ENCODE peak calls at places on chromosomes 7 and 10, in six cellular contexts. J, P, X, V, S and E are unnamed samples.
A peak's percentile ranks its signal among the peaks of the same experiment; 100 is the strongest.

GRCh38 chr10:99976886-99977391 is 32.8 kb downstream of the DNMBP start:
- DNase-seq in S (no peak), J (no peak), V (peak; percentile 85), X (peak; percentile 72), P (no peak), E (no peak)

GRCh38 chr10:64173826-64174225 is 652.6 kb downstream of the REEP3 start:
- DNase-seq in S (no peak), V (no peak), X (no peak), P (no peak), J (no peak), E (no peak)

GRCh38 chr7:159310457-159311171 is 165.9 kb upstream of the VIPR2 start:
- DNase-seq in J (no peak), P (no peak), V (no peak), S (no peak), X (no peak), E (no peak)

GRCh38 chr10:80382989-80383388 is 25.4 kb upstream of the PRXL2A start:
- DNase-seq in S (peak; percentile 21), V (peak; percentile 28), J (no peak), X (peak; percentile 24), P (peak; percentile 30), E (peak; percentile 8)

GRCh38 chr7:123867220-123867619 is 22.3 kb downstream of the HYAL4 start:
- DNase-seq in J (no peak), X (no peak), P (no peak), V (peak; percentile 10), S (no peak), E (no peak)

GRCh38 chr7:4727914-4728705 is 46.0 kb downstream of the FOXK1 start:
- DNase-seq in P (no peak), X (no peak), V (no peak), S (no peak), J (no peak), E (no peak)

GRCh38 chr10:87817873-87818504 is at the start of gene ATAD1:
- DNase-seq in X (peak; percentile 87), P (peak; percentile 69), V (peak; percentile 63), J (peak; percentile 74), S (peak; percentile 48), E (peak; percentile 83)

GRCh38 chr10:62233494-62234283 is 35.0 kb downstream of the RTKN2 start:
- DNase-seq in S (no peak), V (no peak), X (no peak), P (no peak), J (no peak), E (no peak)